ENCODE peak calls at places on chromosomes 16 and 17, in eight cellular contexts. A is central memory CD4-positive, alpha-beta T cell; C is RCC 7860; P is T-helper 1 cell; J is renal cortical epithelial cell; X is mucosa of gallbladder; W is Daoy; D is brain pericyte. V is an unnamed sample.

GRCh38 chr16:85041184-85041928 is 13.8 kb downstream of the KIAA0513 start:
- DNase-seq in A (no peak), C (no peak), P (no peak), J (no peak), X (no peak), W (no peak), D (no peak), V (no peak)

GRCh38 chr17:42428141-42428944 is 5.3 kb upstream of the CAVIN1 start:
- DNase-seq in A (peak; percentile 40), C (peak; percentile 98), P (peak; percentile 39), J (peak; percentile 98), X (peak; percentile 77), W (peak; percentile 86), D (peak; percentile 73), V (peak; percentile 83)

GRCh38 chr17:27329146-27329805 is 35.4 kb downstream of the WSB1 start:
- DNase-seq in A (no peak), C (no peak), P (no peak), J (no peak), X (no peak), W (no peak), D (no peak), V (no peak)

GRCh38 chr17:4806420-4806769 is 557 bp upstream of the PLD2 start:
- DNase-seq in A (no peak), C (no peak), P (no peak), J (peak; percentile 20), X (no peak), W (no peak), D (no peak), V (no peak)

GRCh38 chr17:16288860-16289571 is 64.3 kb downstream of the CENPV start:
- DNase-seq in A (no peak), C (no peak), P (no peak), J (no peak), X (no peak), W (no peak), D (no peak), V (no peak)

GRCh38 chr16:68082596-68083238 is 2.5 kb upstream of the NFATC3 start:
- DNase-seq in A (no peak), C (no peak), P (no peak), J (no peak), X (no peak), W (no peak), D (no peak), V (no peak)

GRCh38 chr17:51322390-51323029 is 62.2 kb downstream of the UTP18 start:
- DNase-seq in A (no peak), C (peak; percentile 38), P (no peak), J (peak; percentile 24), X (no peak), W (no peak), D (no peak), V (peak; percentile 60)

GRCh38 chr17:17856386-17856785 is 19.6 kb upstream of the SREBF1 start:
- DNase-seq in A (no peak), C (no peak), P (no peak), J (no peak), X (no peak), W (no peak), D (no peak), V (no peak)

GRCh38 chr16:75288181-75288580 is 36.8 kb upstream of the BCAR1 start:
- DNase-seq in A (no peak), C (no peak), P (no peak), J (no peak), X (no peak), W (peak; percentile 59), D (no peak), V (no peak)